ENCODE peak calls at places on chromosomes 6 and 20, in ten cellular contexts. One of them, this sample, is unnamed.

GRCh38 chr6:20211941-20212391 is 303 bp downstream of the MBOAT1 start:
- DNase-seq in psoas muscle: no peak
- DNase-seq in Panc1: no peak
- DNase-seq in body of pancreas: peak
- DNase-seq in prostate gland: peak
- DNase-seq in spleen: no peak
- DNase-seq in NB4: no peak
- DNase-seq in naive thymus-derived CD4-positive, alpha-beta T cell: peak
- DNase-seq in stomach: peak
- DNase-seq in CD8-positive, alpha-beta memory T cell: no peak
- DNase-seq in this sample: no peak

GRCh38 chr20:1626528-1627192 is 6.9 kb upstream of the SIRPB1 start:
- DNase-seq in psoas muscle: no peak
- DNase-seq in Panc1: no peak
- DNase-seq in body of pancreas: no peak
- DNase-seq in prostate gland: no peak
- DNase-seq in spleen: no peak
- DNase-seq in NB4: peak
- DNase-seq in naive thymus-derived CD4-positive, alpha-beta T cell: no peak
- DNase-seq in stomach: no peak
- DNase-seq in CD8-positive, alpha-beta memory T cell: no peak
- DNase-seq in this sample: no peak

GRCh38 chr6:56716229-56716628 is 73.5 kb upstream of the DST start:
- DNase-seq in psoas muscle: no peak
- DNase-seq in Panc1: no peak
- DNase-seq in body of pancreas: no peak
- DNase-seq in prostate gland: no peak
- DNase-seq in spleen: no peak
- DNase-seq in NB4: no peak
- DNase-seq in naive thymus-derived CD4-positive, alpha-beta T cell: no peak
- DNase-seq in stomach: no peak
- DNase-seq in CD8-positive, alpha-beta memory T cell: no peak
- DNase-seq in this sample: no peak

GRCh38 chr6:30334077-30334476 is 7.3 kb downstream of the TRIM39 start:
- DNase-seq in psoas muscle: no peak
- DNase-seq in Panc1: no peak
- DNase-seq in body of pancreas: no peak
- DNase-seq in prostate gland: no peak
- DNase-seq in spleen: no peak
- DNase-seq in NB4: no peak
- DNase-seq in naive thymus-derived CD4-positive, alpha-beta T cell: no peak
- DNase-seq in stomach: no peak
- DNase-seq in CD8-positive, alpha-beta memory T cell: no peak
- DNase-seq in this sample: no peak

GRCh38 chr6:95548188-95548837 is 29.0 kb upstream of the MANEA start:
- DNase-seq in psoas muscle: no peak
- DNase-seq in Panc1: no peak
- DNase-seq in body of pancreas: no peak
- DNase-seq in prostate gland: no peak
- DNase-seq in spleen: no peak
- DNase-seq in NB4: no peak
- DNase-seq in naive thymus-derived CD4-positive, alpha-beta T cell: no peak
- DNase-seq in stomach: no peak
- DNase-seq in CD8-positive, alpha-beta memory T cell: no peak
- DNase-seq in this sample: no peak

GRCh38 chr6:16947461-16948159 is 154.2 kb upstream of the STMND1 start:
- DNase-seq in psoas muscle: no peak
- DNase-seq in Panc1: no peak
- DNase-seq in body of pancreas: peak
- DNase-seq in prostate gland: peak
- DNase-seq in spleen: no peak
- DNase-seq in NB4: no peak
- DNase-seq in naive thymus-derived CD4-positive, alpha-beta T cell: no peak
- DNase-seq in stomach: no peak
- DNase-seq in CD8-positive, alpha-beta memory T cell: no peak
- DNase-seq in this sample: peak

GRCh38 chr6:156791261-156791850 is 14.2 kb downstream of the ARID1B start:
- DNase-seq in psoas muscle: no peak
- DNase-seq in Panc1: no peak
- DNase-seq in body of pancreas: peak
- DNase-seq in prostate gland: no peak
- DNase-seq in spleen: no peak
- DNase-seq in NB4: peak
- DNase-seq in naive thymus-derived CD4-positive, alpha-beta T cell: peak
- DNase-seq in stomach: no peak
- DNase-seq in CD8-positive, alpha-beta memory T cell: peak
- DNase-seq in this sample: peak

GRCh38 chr6:131009790-131010189 is 53.3 kb downstream of the EPB41L2 start:
- DNase-seq in psoas muscle: no peak
- DNase-seq in Panc1: no peak
- DNase-seq in body of pancreas: no peak
- DNase-seq in prostate gland: no peak
- DNase-seq in spleen: no peak
- DNase-seq in NB4: no peak
- DNase-seq in naive thymus-derived CD4-positive, alpha-beta T cell: no peak
- DNase-seq in stomach: no peak
- DNase-seq in CD8-positive, alpha-beta memory T cell: no peak
- DNase-seq in this sample: no peak

GRCh38 chr20:17898548-17898994 is 70.0 kb downstream of the SNX5 start:
- DNase-seq in psoas muscle: peak
- DNase-seq in Panc1: peak
- DNase-seq in body of pancreas: peak
- DNase-seq in prostate gland: peak
- DNase-seq in spleen: peak
- DNase-seq in NB4: peak
- DNase-seq in naive thymus-derived CD4-positive, alpha-beta T cell: peak
- DNase-seq in stomach: peak
- DNase-seq in CD8-positive, alpha-beta memory T cell: peak
- DNase-seq in this sample: peak

GRCh38 chr6:112172540-112172939 is 81.8 kb downstream of the LAMA4 start:
- DNase-seq in psoas muscle: no peak
- DNase-seq in Panc1: no peak
- DNase-seq in body of pancreas: no peak
- DNase-seq in prostate gland: no peak
- DNase-seq in spleen: no peak
- DNase-seq in NB4: no peak
- DNase-seq in naive thymus-derived CD4-positive, alpha-beta T cell: no peak
- DNase-seq in stomach: no peak
- DNase-seq in CD8-positive, alpha-beta memory T cell: no peak
- DNase-seq in this sample: no peak

GRCh38 chr6:127190552-127190951 is 72.1 kb downstream of the RSPO3 start:
- DNase-seq in psoas muscle: no peak
- DNase-seq in Panc1: no peak
- DNase-seq in body of pancreas: no peak
- DNase-seq in prostate gland: no peak
- DNase-seq in spleen: no peak
- DNase-seq in NB4: peak
- DNase-seq in naive thymus-derived CD4-positive, alpha-beta T cell: no peak
- DNase-seq in stomach: no peak
- DNase-seq in CD8-positive, alpha-beta memory T cell: no peak
- DNase-seq in this sample: peak

GRCh38 chr20:47040506-47041125 is 146.0 kb downstream of the EYA2 start:
- DNase-seq in psoas muscle: no peak
- DNase-seq in Panc1: no peak
- DNase-seq in body of pancreas: no peak
- DNase-seq in prostate gland: no peak
- DNase-seq in spleen: no peak
- DNase-seq in NB4: no peak
- DNase-seq in naive thymus-derived CD4-positive, alpha-beta T cell: no peak
- DNase-seq in stomach: no peak
- DNase-seq in CD8-positive, alpha-beta memory T cell: no peak
- DNase-seq in this sample: no peak

GRCh38 chr20:49297605-49298530 is 20.0 kb upstream of the ZNFX1 start:
- DNase-seq in psoas muscle: no peak
- DNase-seq in Panc1: no peak
- DNase-seq in body of pancreas: peak
- DNase-seq in prostate gland: no peak
- DNase-seq in spleen: no peak
- DNase-seq in NB4: peak
- DNase-seq in naive thymus-derived CD4-positive, alpha-beta T cell: no peak
- DNase-seq in stomach: no peak
- DNase-seq in CD8-positive, alpha-beta memory T cell: no peak
- DNase-seq in this sample: peak

GRCh38 chr6:80163754-80164187 is 57.3 kb downstream of the BCKDHB start:
- DNase-seq in psoas muscle: no peak
- DNase-seq in Panc1: peak
- DNase-seq in body of pancreas: no peak
- DNase-seq in prostate gland: no peak
- DNase-seq in spleen: no peak
- DNase-seq in NB4: peak
- DNase-seq in naive thymus-derived CD4-positive, alpha-beta T cell: peak
- DNase-seq in stomach: no peak
- DNase-seq in CD8-positive, alpha-beta memory T cell: peak
- DNase-seq in this sample: no peak

GRCh38 chr20:43068482-43068881 is 121.2 kb downstream of the PTPRT start:
- DNase-seq in psoas muscle: no peak
- DNase-seq in Panc1: no peak
- DNase-seq in body of pancreas: no peak
- DNase-seq in prostate gland: no peak
- DNase-seq in spleen: no peak
- DNase-seq in NB4: no peak
- DNase-seq in naive thymus-derived CD4-positive, alpha-beta T cell: no peak
- DNase-seq in stomach: no peak
- DNase-seq in CD8-positive, alpha-beta memory T cell: no peak
- DNase-seq in this sample: no peak

GRCh38 chr6:125415921-125416320 is 114.2 kb upstream of the HDDC2 start:
- DNase-seq in psoas muscle: no peak
- DNase-seq in Panc1: no peak
- DNase-seq in body of pancreas: no peak
- DNase-seq in prostate gland: no peak
- DNase-seq in spleen: no peak
- DNase-seq in NB4: no peak
- DNase-seq in naive thymus-derived CD4-positive, alpha-beta T cell: no peak
- DNase-seq in stomach: no peak
- DNase-seq in CD8-positive, alpha-beta memory T cell: no peak
- DNase-seq in this sample: no peak

GRCh38 chr6:112877134-112878100 is 530.3 kb downstream of the RFPL4B start:
- DNase-seq in psoas muscle: no peak
- DNase-seq in Panc1: no peak
- DNase-seq in body of pancreas: no peak
- DNase-seq in prostate gland: no peak
- DNase-seq in spleen: no peak
- DNase-seq in NB4: no peak
- DNase-seq in naive thymus-derived CD4-positive, alpha-beta T cell: no peak
- DNase-seq in stomach: no peak
- DNase-seq in CD8-positive, alpha-beta memory T cell: no peak
- DNase-seq in this sample: no peak

GRCh38 chr6:24339932-24340331 is 17.9 kb downstream of the DCDC2 start:
- DNase-seq in psoas muscle: no peak
- DNase-seq in Panc1: no peak
- DNase-seq in body of pancreas: no peak
- DNase-seq in prostate gland: no peak
- DNase-seq in spleen: no peak
- DNase-seq in NB4: no peak
- DNase-seq in naive thymus-derived CD4-positive, alpha-beta T cell: no peak
- DNase-seq in stomach: no peak
- DNase-seq in CD8-positive, alpha-beta memory T cell: no peak
- DNase-seq in this sample: no peak
- H3K4me3 ChIP-seq in psoas muscle: no peak
- H3K4me3 ChIP-seq in Panc1: no peak
- H3K4me3 ChIP-seq in body of pancreas: no peak
- H3K4me3 ChIP-seq in prostate gland: no peak
- H3K4me3 ChIP-seq in spleen: no peak
- H3K4me3 ChIP-seq in NB4: no peak
- H3K4me3 ChIP-seq in naive thymus-derived CD4-positive, alpha-beta T cell: no peak
- H3K4me3 ChIP-seq in stomach: no peak
- H3K4me3 ChIP-seq in CD8-positive, alpha-beta memory T cell: no peak
- H3K4me3 ChIP-seq in this sample: no peak

GRCh38 chr6:26401389-26401986 is 587 bp upstream of the BTN3A1 start:
- DNase-seq in psoas muscle: no peak
- DNase-seq in Panc1: no peak
- DNase-seq in body of pancreas: no peak
- DNase-seq in prostate gland: no peak
- DNase-seq in spleen: no peak
- DNase-seq in NB4: no peak
- DNase-seq in naive thymus-derived CD4-positive, alpha-beta T cell: no peak
- DNase-seq in stomach: no peak
- DNase-seq in CD8-positive, alpha-beta memory T cell: no peak
- DNase-seq in this sample: no peak
- H3K4me3 ChIP-seq in psoas muscle: peak
- H3K4me3 ChIP-seq in Panc1: peak
- H3K4me3 ChIP-seq in body of pancreas: peak
- H3K4me3 ChIP-seq in prostate gland: peak
- H3K4me3 ChIP-seq in spleen: peak
- H3K4me3 ChIP-seq in NB4: peak
- H3K4me3 ChIP-seq in naive thymus-derived CD4-positive, alpha-beta T cell: peak
- H3K4me3 ChIP-seq in stomach: peak
- H3K4me3 ChIP-seq in CD8-positive, alpha-beta memory T cell: peak
- H3K4me3 ChIP-seq in this sample: peak

GRCh38 chr6:168383062-168383854 is 57.7 kb upstream of the SMOC2 start:
- DNase-seq in psoas muscle: no peak
- DNase-seq in Panc1: no peak
- DNase-seq in body of pancreas: no peak
- DNase-seq in prostate gland: no peak
- DNase-seq in spleen: peak
- DNase-seq in NB4: no peak
- DNase-seq in naive thymus-derived CD4-positive, alpha-beta T cell: no peak
- DNase-seq in stomach: no peak
- DNase-seq in CD8-positive, alpha-beta memory T cell: no peak
- DNase-seq in this sample: no peak
- H3K4me3 ChIP-seq in psoas muscle: no peak
- H3K4me3 ChIP-seq in Panc1: no peak
- H3K4me3 ChIP-seq in body of pancreas: no peak
- H3K4me3 ChIP-seq in prostate gland: no peak
- H3K4me3 ChIP-seq in spleen: no peak
- H3K4me3 ChIP-seq in NB4: no peak
- H3K4me3 ChIP-seq in naive thymus-derived CD4-positive, alpha-beta T cell: no peak
- H3K4me3 ChIP-seq in stomach: no peak
- H3K4me3 ChIP-seq in CD8-positive, alpha-beta memory T cell: no peak
- H3K4me3 ChIP-seq in this sample: no peak

GRCh38 chr6:43434943-43435342 is 7.6 kb downstream of the ABCC10 start:
- DNase-seq in psoas muscle: no peak
- DNase-seq in Panc1: no peak
- DNase-seq in body of pancreas: no peak
- DNase-seq in prostate gland: no peak
- DNase-seq in spleen: no peak
- DNase-seq in NB4: no peak
- DNase-seq in naive thymus-derived CD4-positive, alpha-beta T cell: no peak
- DNase-seq in stomach: no peak
- DNase-seq in CD8-positive, alpha-beta memory T cell: no peak
- DNase-seq in this sample: no peak

GRCh38 chr6:43434441-43434840 is 7.1 kb downstream of the ABCC10 start:
- DNase-seq in psoas muscle: no peak
- DNase-seq in Panc1: no peak
- DNase-seq in body of pancreas: no peak
- DNase-seq in prostate gland: no peak
- DNase-seq in spleen: no peak
- DNase-seq in NB4: no peak
- DNase-seq in naive thymus-derived CD4-positive, alpha-beta T cell: no peak
- DNase-seq in stomach: no peak
- DNase-seq in CD8-positive, alpha-beta memory T cell: no peak
- DNase-seq in this sample: no peak

GRCh38 chr6:43435682-43436437 is 8.5 kb downstream of the ABCC10 start:
- DNase-seq in psoas muscle: no peak
- DNase-seq in Panc1: no peak
- DNase-seq in body of pancreas: no peak
- DNase-seq in prostate gland: no peak
- DNase-seq in spleen: no peak
- DNase-seq in NB4: no peak
- DNase-seq in naive thymus-derived CD4-positive, alpha-beta T cell: no peak
- DNase-seq in stomach: no peak
- DNase-seq in CD8-positive, alpha-beta memory T cell: no peak
- DNase-seq in this sample: no peak

GRCh38 chr6:43437700-43438099 is 10.4 kb downstream of the ABCC10 start:
- DNase-seq in psoas muscle: no peak
- DNase-seq in Panc1: no peak
- DNase-seq in body of pancreas: no peak
- DNase-seq in prostate gland: no peak
- DNase-seq in spleen: no peak
- DNase-seq in NB4: no peak
- DNase-seq in naive thymus-derived CD4-positive, alpha-beta T cell: no peak
- DNase-seq in stomach: no peak
- DNase-seq in CD8-positive, alpha-beta memory T cell: no peak
- DNase-seq in this sample: no peak

GRCh38 chr6:43436577-43437282 is 9.4 kb downstream of the ABCC10 start:
- DNase-seq in psoas muscle: no peak
- DNase-seq in Panc1: no peak
- DNase-seq in body of pancreas: peak
- DNase-seq in prostate gland: peak
- DNase-seq in spleen: no peak
- DNase-seq in NB4: no peak
- DNase-seq in naive thymus-derived CD4-positive, alpha-beta T cell: no peak
- DNase-seq in stomach: peak
- DNase-seq in CD8-positive, alpha-beta memory T cell: no peak
- DNase-seq in this sample: no peak
- H3K4me3 ChIP-seq in psoas muscle: no peak
- H3K4me3 ChIP-seq in Panc1: no peak
- H3K4me3 ChIP-seq in body of pancreas: no peak
- H3K4me3 ChIP-seq in prostate gland: no peak
- H3K4me3 ChIP-seq in spleen: no peak
- H3K4me3 ChIP-seq in NB4: no peak
- H3K4me3 ChIP-seq in naive thymus-derived CD4-positive, alpha-beta T cell: no peak
- H3K4me3 ChIP-seq in stomach: no peak
- H3K4me3 ChIP-seq in CD8-positive, alpha-beta memory T cell: no peak
- H3K4me3 ChIP-seq in this sample: no peak

This sample was measured in Jurkat, Clone E6-1.